ENCODE peak calls at places on chromosomes 7 and 10, in five cellular contexts. H is RWPE2, X is HFFc6, B is adrenal gland, Z is MM.1S. G is an unnamed sample.

GRCh38 chr10:33273295-33274002 is 61.0 kb downstream of the NRP1 start:
- DNase-seq in Z (no peak), H (peak), X (peak), B (peak), G (peak)

GRCh38 chr7:87476179-87476557 is 688 bp upstream of the ABCB4 start:
- DNase-seq in X (no peak), H (no peak), B (no peak), Z (no peak), G (no peak)

GRCh38 chr7:106346678-106347217 is 62.0 kb upstream of the NAMPT start:
- DNase-seq in B (peak), H (no peak), Z (peak), X (peak), G (no peak)

GRCh38 chr10:9781681-9782080 is 1236.0 kb upstream of the CELF2 start:
- DNase-seq in Z (no peak), X (no peak), B (no peak), H (no peak), G (no peak)

GRCh38 chr10:127715782-127716378 is 21.1 kb upstream of the FOXI2 start:
- DNase-seq in H (no peak), B (no peak), Z (peak), X (no peak), G (no peak)

GRCh38 chr7:117673839-117674238 is 194.0 kb downstream of the CFTR start:
- DNase-seq in B (no peak), X (peak), Z (peak), H (no peak), G (no peak)

GRCh38 chr10:116770281-116770680 is 27.9 kb upstream of the HSPA12A start:
- DNase-seq in B (no peak), H (no peak), Z (no peak), X (no peak), G (no peak)

GRCh38 chr7:1769286-1770200 is 99.5 kb downstream of the ELFN1 start:
- DNase-seq in B (no peak), Z (no peak), H (no peak), X (no peak), G (no peak)

GRCh38 chr7:431658-432111 is 88.0 kb downstream of the PDGFA start:
- DNase-seq in B (no peak), Z (no peak), X (no peak), H (no peak), G (no peak)

GRCh38 chr10:123294109-123294508 is 139.9 kb downstream of the BUB3 start:
- DNase-seq in H (no peak), X (no peak), Z (no peak), B (no peak), G (no peak)

GRCh38 chr7:81407094-81407493 is 362.8 kb downstream of the HGF start:
- DNase-seq in B (no peak), Z (no peak), X (peak), H (no peak), G (no peak)

GRCh38 chr7:84291756-84292155 is 97.2 kb upstream of the SEMA3A start:
- DNase-seq in X (no peak), H (no peak), B (no peak), Z (no peak), G (no peak)

GRCh38 chr10:15189133-15189881 is 20.8 kb upstream of the NMT2 start:
- DNase-seq in Z (no peak), H (no peak), B (no peak), X (no peak), G (no peak)

GRCh38 chr7:24910551-24911212 is 69.3 kb downstream of the OSBPL3 start:
- DNase-seq in X (no peak), B (no peak), Z (no peak), H (no peak), G (no peak)

GRCh38 chr10:130137659-130138478 is 1.7 kb downstream of the GLRX3 start:
- DNase-seq in H (no peak), X (no peak), Z (no peak), B (no peak), G (no peak)

GRCh38 chr7:134741901-134742635 is 37.4 kb upstream of the CALD1 start:
- DNase-seq in H (peak), Z (no peak), X (peak), B (no peak), G (peak)

GRCh38 chr7:104643587-104644217 is 315.3 kb downstream of the LHFPL3 start:
- DNase-seq in B (no peak), Z (peak), H (no peak), X (no peak), G (no peak)

GRCh38 chr10:112672706-112673105 is 225.7 kb downstream of the VTI1A start:
- DNase-seq in B (no peak), H (no peak), Z (no peak), X (no peak), G (no peak)

GRCh38 chr7:835491-836401 is 3.5 kb downstream of the SUN1 start:
- DNase-seq in Z (no peak), H (peak), B (no peak), X (no peak), G (peak)

GRCh38 chr10:69861251-69862240 is 59.8 kb downstream of the COL13A1 start:
- DNase-seq in Z (no peak), B (peak), H (no peak), X (peak), G (no peak)
- TF ChIP-seq CTCF in Z (no peak), B (no peak), H (peak), X (peak), G (peak)

GRCh38 chr10:121665809-121666208 is 67.6 kb upstream of the FGFR2 start:
- DNase-seq in Z (no peak), X (no peak), H (no peak), B (no peak), G (no peak)

GRCh38 chr10:121664671-121665070 is 66.4 kb upstream of the FGFR2 start:
- DNase-seq in X (no peak), Z (no peak), H (no peak), B (no peak), G (no peak)

GRCh38 chr10:121661451-121661851 is 63.2 kb upstream of the FGFR2 start:
- DNase-seq in H (no peak), Z (no peak), X (no peak), B (no peak), G (no peak)

GRCh38 chr10:121662531-121662930 is 64.3 kb upstream of the FGFR2 start:
- DNase-seq in Z (no peak), X (no peak), B (no peak), H (no peak), G (no peak)

DNA sequence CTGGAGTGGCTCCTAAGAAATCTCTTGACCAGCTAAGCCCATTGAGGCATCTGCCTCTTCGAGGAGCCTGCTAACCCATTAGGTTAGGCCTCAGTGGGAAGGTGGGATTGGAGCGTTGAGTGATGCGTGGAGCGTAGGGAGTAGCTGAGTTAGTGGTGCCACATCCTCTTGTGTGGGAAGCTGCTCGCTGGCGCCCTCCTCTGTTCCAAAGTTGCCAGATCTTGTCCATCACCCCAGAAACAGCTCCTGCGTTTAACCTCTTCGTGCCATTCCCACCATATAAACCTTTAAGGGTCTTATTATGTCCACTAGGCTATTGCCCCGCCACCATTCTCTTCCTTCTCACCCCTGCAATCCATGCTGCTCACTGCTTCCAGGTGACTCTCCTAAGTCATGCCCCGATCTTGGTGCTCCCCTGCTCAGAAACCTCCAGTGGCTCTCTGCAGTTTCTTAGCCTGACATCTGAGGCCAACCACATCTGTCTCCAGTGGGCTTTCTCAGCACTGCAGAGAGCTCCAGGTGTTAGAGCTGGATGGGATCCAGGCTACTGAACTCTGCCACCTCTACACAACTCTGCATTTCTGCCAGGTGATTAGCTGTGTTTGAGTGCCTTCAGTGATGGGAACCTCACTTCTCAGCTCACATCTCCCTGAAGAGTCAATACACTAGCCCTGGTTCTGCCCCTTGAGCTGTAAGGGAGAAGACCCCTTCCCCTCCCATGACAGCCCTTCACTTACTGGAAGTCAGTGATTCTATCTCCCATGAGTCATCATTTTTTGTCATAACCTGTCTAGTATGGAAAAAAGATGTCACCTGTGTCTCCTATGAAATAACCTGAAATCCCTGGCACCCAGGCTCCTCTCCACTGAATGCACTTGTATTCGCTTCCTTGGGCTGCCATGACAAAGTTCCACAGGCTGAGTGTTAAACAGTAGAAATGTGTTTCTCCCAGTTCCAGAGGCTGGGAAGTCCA is 65.0 kb upstream of the FGFR2 start:
- DNase-seq in X (no peak), Z (no peak), H (no peak), B (no peak), G (no peak)
- TF ChIP-seq CTCF in X (peak), Z (no peak), H (peak), B (peak), G (peak)

GRCh38 chr10:103982639-103983038 is 15.7 kb downstream of the SLK start:
- DNase-seq in X (no peak), B (no peak), Z (peak), H (no peak), G (no peak)
- TF ChIP-seq CTCF in X (peak), B (no peak), Z (peak), H (peak), G (peak)

GRCh38 chr10:13309792-13310191 is 9.9 kb upstream of the PHYH start:
- DNase-seq in X (no peak), B (no peak), H (no peak), Z (no peak), G (no peak)

GRCh38 chr10:13316635-13317311 is 16.9 kb upstream of the PHYH start:
- DNase-seq in B (no peak), X (no peak), H (no peak), Z (no peak), G (no peak)

GRCh38 chr10:13310518-13311176 is 10.8 kb upstream of the PHYH start:
- DNase-seq in X (no peak), Z (no peak), H (no peak), B (no peak), G (no peak)

GRCh38 chr10:13306103-13306502 is 6.2 kb upstream of the PHYH start:
- DNase-seq in Z (no peak), B (no peak), X (no peak), H (no peak), G (no peak)

GRCh38 chr10:13311177-13311575 is 11.3 kb upstream of the PHYH start:
- DNase-seq in H (no peak), B (no peak), X (peak), Z (no peak), G (no peak)
- TF ChIP-seq CTCF in H (no peak), B (no peak), X (no peak), Z (no peak), G (no peak)

GRCh38 chr7:68619476-68619875 is 978.8 kb upstream of the AUTS2 start:
- DNase-seq in B (no peak), X (no peak), H (no peak), Z (no peak), G (no peak)
- TF ChIP-seq CTCF in B (no peak), X (no peak), H (no peak), Z (no peak), G (no peak)

GRCh38 chr7:66539264-66539623 is 89.4 kb upstream of the KCTD7 start:
- DNase-seq in X (no peak), H (no peak), B (no peak), Z (no peak), G (no peak)

GRCh38 chr7:66537876-66538275 is 90.8 kb upstream of the KCTD7 start:
- DNase-seq in X (no peak), B (no peak), Z (no peak), H (no peak), G (no peak)

GRCh38 chr7:66539948-66540375 is 88.7 kb upstream of the KCTD7 start:
- DNase-seq in Z (no peak), H (no peak), B (no peak), X (no peak), G (no peak)

GRCh38 chr7:66535414-66536329 is 93.0 kb upstream of the KCTD7 start:
- DNase-seq in X (no peak), B (peak), H (no peak), Z (no peak), G (no peak)

DNA sequence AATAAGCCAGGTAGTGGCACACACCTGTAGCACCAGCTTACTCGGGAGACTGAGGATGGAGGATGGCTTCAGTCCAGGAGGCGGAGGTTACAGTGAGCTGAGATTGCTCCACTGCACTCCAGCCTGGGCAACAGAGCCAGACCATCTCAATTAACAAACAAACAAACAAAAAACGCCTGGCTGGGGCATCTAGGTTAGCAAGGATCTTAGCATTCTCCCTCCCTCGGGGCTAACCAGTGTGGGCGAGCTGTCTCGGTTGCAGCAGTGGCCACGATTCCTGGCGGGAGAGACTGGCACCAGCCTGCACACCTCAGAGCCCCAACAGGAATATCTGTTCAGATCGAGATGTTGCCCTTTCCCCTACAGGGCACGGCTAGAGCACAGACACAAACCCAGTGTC is 91.3 kb upstream of the KCTD7 start:
- DNase-seq in B (no peak), X (no peak), H (no peak), Z (no peak), G (no peak)
- TF ChIP-seq CTCF in B (no peak), X (no peak), H (no peak), Z (no peak), G (no peak)

DNA sequence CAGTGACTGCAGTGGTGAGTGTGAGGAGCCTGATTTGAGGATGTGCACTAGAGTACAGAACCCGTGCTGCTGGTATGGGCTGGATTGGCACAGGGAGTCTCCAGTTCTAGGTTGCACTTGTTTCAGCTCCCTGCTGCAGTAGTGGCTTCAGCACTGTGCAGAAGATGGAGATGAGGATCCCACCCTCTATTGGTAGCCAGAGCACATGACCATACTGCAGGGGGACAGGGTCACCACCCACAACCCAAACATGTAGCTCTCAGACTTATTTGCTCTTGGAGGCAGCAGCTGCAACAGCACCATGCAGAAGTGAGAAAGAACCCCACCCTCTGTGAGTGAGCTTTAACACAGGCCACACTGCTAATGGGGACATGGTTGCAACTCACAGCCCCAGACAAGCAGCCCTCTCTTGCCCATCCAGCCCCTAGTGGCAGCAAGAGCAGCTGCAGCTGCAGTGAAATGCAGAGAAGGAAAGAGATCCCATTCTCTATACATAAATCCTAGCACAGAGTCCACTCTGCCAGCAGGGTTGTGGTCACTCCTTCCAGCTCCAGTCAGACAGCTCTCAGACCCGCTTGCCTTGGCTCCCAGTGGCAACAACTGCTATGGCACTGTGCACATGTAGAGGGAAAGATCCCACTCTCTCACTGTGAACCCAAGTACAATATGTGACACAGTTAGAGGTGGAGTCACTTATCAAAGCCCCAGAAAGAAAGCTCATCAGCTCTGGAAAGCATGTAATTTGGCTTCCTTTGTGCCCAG is 51.4 kb upstream of the SCIN start:
- DNase-seq in B (no peak), H (no peak), X (peak), Z (peak), G (no peak)
- TF ChIP-seq CTCF in B (no peak), H (peak), X (peak), Z (peak), G (peak)

GRCh38 chr10:85891471-85891870 is 475.1 kb downstream of the GRID1 start:
- DNase-seq in B (no peak), X (no peak), Z (no peak), H (no peak), G (no peak)
- TF ChIP-seq CTCF in B (no peak), X (no peak), Z (no peak), H (no peak), G (no peak)

GRCh38 chr10:100182281-100182680 is 3.5 kb downstream of the ERLIN1 start:
- DNase-seq in Z (no peak), X (no peak), B (no peak), H (no peak), G (no peak)
- TF ChIP-seq CTCF in Z (no peak), X (no peak), B (no peak), H (no peak), G (no peak)

DNA sequence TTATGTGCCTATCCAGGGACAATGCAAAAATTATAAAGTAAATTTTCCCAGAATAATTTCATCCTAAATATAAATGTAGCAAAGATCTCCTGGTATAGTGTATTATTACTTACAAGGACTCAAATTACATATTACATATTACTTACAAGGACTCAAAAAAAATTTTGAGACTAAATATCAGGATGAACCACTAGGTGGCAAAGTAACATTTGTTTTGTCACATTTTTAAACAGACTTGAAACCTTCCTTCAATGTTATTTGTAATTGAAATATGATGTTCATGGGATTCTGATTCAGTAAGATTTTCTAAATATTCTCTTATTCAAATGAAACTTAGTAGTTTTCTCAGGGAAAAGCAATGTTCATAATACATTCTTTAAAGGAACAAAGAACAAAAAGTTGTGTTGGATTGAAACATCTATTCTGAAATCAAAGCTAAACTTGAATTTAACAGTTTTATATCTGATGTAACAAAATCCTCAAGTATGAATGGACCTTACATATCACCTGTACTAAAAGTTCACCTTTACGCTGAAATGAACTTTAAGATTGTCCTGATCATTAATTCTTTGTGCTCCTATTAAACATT is 74.3 kb upstream of the GNAI1 start:
- DNase-seq in X (peak), Z (peak), H (no peak), B (no peak), G (no peak)
- TF ChIP-seq CTCF in X (peak), Z (peak), H (peak), B (peak), G (peak)

G was measured in chondrocyte.